ENCODE peak calls at places on chromosomes 11 and 22, in four cellular contexts. One of them, this sample, is unnamed.

GRCh38 chr22:41915035-41915782 is at the start of gene SHISA8:
- DNase-seq in RWPE1: peak
- DNase-seq in CD4-positive, alpha-beta memory T cell: peak
- DNase-seq in foreskin keratinocyte: no peak
- DNase-seq in this sample: peak

GRCh38 chr11:119473226-119473625 is 50.3 kb upstream of the THY1 start:
- DNase-seq in RWPE1: no peak
- DNase-seq in CD4-positive, alpha-beta memory T cell: no peak
- DNase-seq in foreskin keratinocyte: no peak
- DNase-seq in this sample: no peak

GRCh38 chr11:92967178-92967577 is 2.3 kb upstream of the MTNR1B start:
- DNase-seq in RWPE1: no peak
- DNase-seq in CD4-positive, alpha-beta memory T cell: no peak
- DNase-seq in foreskin keratinocyte: no peak
- DNase-seq in this sample: no peak

GRCh38 chr11:11148104-11148509 is 204.9 kb downstream of the CSNK2A3 start:
- DNase-seq in RWPE1: peak
- DNase-seq in CD4-positive, alpha-beta memory T cell: no peak
- DNase-seq in foreskin keratinocyte: peak
- DNase-seq in this sample: no peak

GRCh38 chr22:24495365-24495675 is 188 bp downstream of the UPB1 start:
- DNase-seq in RWPE1: no peak
- DNase-seq in CD4-positive, alpha-beta memory T cell: no peak
- DNase-seq in foreskin keratinocyte: no peak
- DNase-seq in this sample: no peak

GRCh38 chr22:29044657-29045176 is 16.9 kb downstream of the C22orf31 start:
- DNase-seq in RWPE1: peak
- DNase-seq in CD4-positive, alpha-beta memory T cell: no peak
- DNase-seq in foreskin keratinocyte: peak
- DNase-seq in this sample: no peak

GRCh38 chr22:40911772-40912171 is 39.4 kb upstream of the RBX1 start:
- DNase-seq in RWPE1: no peak
- DNase-seq in CD4-positive, alpha-beta memory T cell: no peak
- DNase-seq in foreskin keratinocyte: no peak
- DNase-seq in this sample: no peak

GRCh38 chr22:43561421-43562178 is 149.8 kb downstream of the MPPED1 start:
- DNase-seq in RWPE1: no peak
- DNase-seq in CD4-positive, alpha-beta memory T cell: no peak
- DNase-seq in foreskin keratinocyte: no peak
- DNase-seq in this sample: no peak

GRCh38 chr11:22703561-22703960 is 37.1 kb downstream of the GAS2 start:
- DNase-seq in RWPE1: no peak
- DNase-seq in CD4-positive, alpha-beta memory T cell: no peak
- DNase-seq in foreskin keratinocyte: peak
- DNase-seq in this sample: no peak

GRCh38 chr11:118114266-118114665 is 27.5 kb upstream of the SMIM35 start:
- DNase-seq in RWPE1: no peak
- DNase-seq in CD4-positive, alpha-beta memory T cell: no peak
- DNase-seq in foreskin keratinocyte: peak
- DNase-seq in this sample: no peak

GRCh38 chr22:31561238-31561887 is 65.0 kb downstream of the SFI1 start:
- DNase-seq in RWPE1: peak
- DNase-seq in CD4-positive, alpha-beta memory T cell: peak
- DNase-seq in foreskin keratinocyte: peak
- DNase-seq in this sample: no peak

GRCh38 chr22:37972527-37972926 is 11.8 kb downstream of the SOX10 start:
- DNase-seq in RWPE1: no peak
- DNase-seq in CD4-positive, alpha-beta memory T cell: no peak
- DNase-seq in foreskin keratinocyte: no peak
- DNase-seq in this sample: no peak

GRCh38 chr11:103406357-103406756 is 297.1 kb downstream of the DYNC2H1 start:
- DNase-seq in RWPE1: no peak
- DNase-seq in CD4-positive, alpha-beta memory T cell: no peak
- DNase-seq in foreskin keratinocyte: no peak
- DNase-seq in this sample: no peak

GRCh38 chr11:102292951-102293350 is 24.3 kb upstream of the BIRC3 start:
- DNase-seq in RWPE1: no peak
- DNase-seq in CD4-positive, alpha-beta memory T cell: no peak
- DNase-seq in foreskin keratinocyte: no peak
- DNase-seq in this sample: no peak

GRCh38 chr11:9535189-9535781 is 38.2 kb upstream of the WEE1 start:
- DNase-seq in RWPE1: no peak
- DNase-seq in CD4-positive, alpha-beta memory T cell: peak
- DNase-seq in foreskin keratinocyte: peak
- DNase-seq in this sample: peak

GRCh38 chr11:8389034-8389996 is 125.6 kb upstream of the LMO1 start:
- DNase-seq in RWPE1: no peak
- DNase-seq in CD4-positive, alpha-beta memory T cell: no peak
- DNase-seq in foreskin keratinocyte: no peak
- DNase-seq in this sample: no peak

GRCh38 chr22:19764050-19764593 is 3.5 kb downstream of the TBX1 start:
- DNase-seq in RWPE1: no peak
- DNase-seq in CD4-positive, alpha-beta memory T cell: no peak
- DNase-seq in foreskin keratinocyte: no peak
- DNase-seq in this sample: no peak

GRCh38 chr11:58616594-58616993 is 5.9 kb upstream of the CNTF start:
- DNase-seq in RWPE1: peak
- DNase-seq in CD4-positive, alpha-beta memory T cell: no peak
- DNase-seq in foreskin keratinocyte: peak
- DNase-seq in this sample: no peak

GRCh38 chr11:73978576-73979086 is 4.0 kb downstream of the UCP2 start:
- DNase-seq in RWPE1: no peak
- DNase-seq in CD4-positive, alpha-beta memory T cell: no peak
- DNase-seq in foreskin keratinocyte: peak
- DNase-seq in this sample: no peak

GRCh38 chr11:5604896-5605295 is 8.5 kb downstream of the TRIM6 start:
- DNase-seq in RWPE1: no peak
- DNase-seq in CD4-positive, alpha-beta memory T cell: no peak
- DNase-seq in foreskin keratinocyte: no peak
- DNase-seq in this sample: no peak

GRCh38 chr11:114049050-114049449 is 10.5 kb upstream of the ZBTB16 start:
- DNase-seq in RWPE1: no peak
- DNase-seq in CD4-positive, alpha-beta memory T cell: no peak
- DNase-seq in foreskin keratinocyte: no peak
- DNase-seq in this sample: no peak

GRCh38 chr11:25953015-25953414 is 378.9 kb upstream of the ANO3 start:
- DNase-seq in RWPE1: no peak
- DNase-seq in CD4-positive, alpha-beta memory T cell: no peak
- DNase-seq in foreskin keratinocyte: no peak
- DNase-seq in this sample: no peak

GRCh38 chr22:46007848-46008261 is 30.9 kb upstream of the WNT7B start:
- DNase-seq in RWPE1: peak
- DNase-seq in CD4-positive, alpha-beta memory T cell: no peak
- DNase-seq in foreskin keratinocyte: peak
- DNase-seq in this sample: no peak

GRCh38 chr11:46369458-46370152 is 11.9 kb upstream of the MDK start:
- DNase-seq in RWPE1: peak
- DNase-seq in CD4-positive, alpha-beta memory T cell: peak
- DNase-seq in foreskin keratinocyte: no peak
- DNase-seq in this sample: no peak

GRCh38 chr11:37390566-37390965 is 792.5 kb upstream of the RAG2 start:
- DNase-seq in RWPE1: no peak
- DNase-seq in CD4-positive, alpha-beta memory T cell: no peak
- DNase-seq in foreskin keratinocyte: no peak
- DNase-seq in this sample: no peak

GRCh38 chr22:45547016-45547345 is 44.3 kb downstream of the FBLN1 start:
- DNase-seq in RWPE1: no peak
- DNase-seq in CD4-positive, alpha-beta memory T cell: no peak
- DNase-seq in foreskin keratinocyte: no peak
- DNase-seq in this sample: no peak

GRCh38 chr11:65435330-65435931 is 12.8 kb downstream of the NEAT1 start:
- DNase-seq in RWPE1: no peak
- DNase-seq in CD4-positive, alpha-beta memory T cell: no peak
- DNase-seq in foreskin keratinocyte: no peak
- DNase-seq in this sample: no peak

GRCh38 chr22:35310556-35311550 is 11.2 kb downstream of the TOM1 start:
- DNase-seq in RWPE1: no peak
- DNase-seq in CD4-positive, alpha-beta memory T cell: no peak
- DNase-seq in foreskin keratinocyte: no peak
- DNase-seq in this sample: no peak

GRCh38 chr11:36405585-36406367 is 104.3 kb downstream of the TRAF6 start:
- DNase-seq in RWPE1: no peak
- DNase-seq in CD4-positive, alpha-beta memory T cell: no peak
- DNase-seq in foreskin keratinocyte: no peak
- DNase-seq in this sample: no peak

GRCh38 chr22:42984814-42985540 is 30.0 kb downstream of the PACSIN2 start:
- DNase-seq in RWPE1: no peak
- DNase-seq in CD4-positive, alpha-beta memory T cell: no peak
- DNase-seq in foreskin keratinocyte: no peak
- DNase-seq in this sample: no peak

GRCh38 chr11:119319136-119319701 is 2.3 kb upstream of the MCAM start:
- DNase-seq in RWPE1: no peak
- DNase-seq in CD4-positive, alpha-beta memory T cell: no peak
- DNase-seq in foreskin keratinocyte: no peak
- DNase-seq in this sample: no peak